ENCODE peak calls at places on chromosome 5, in seven cellular contexts. E, T, R, O, M, D and F are unnamed samples.

GRCh38 chr5:180291234-180291940 is 496 bp downstream of the MAPK9 start:
- DNase-seq in D (peak; percentile 45), R (peak; percentile 12), T (peak; percentile 51), E (peak; percentile 26), M (no peak), O (no peak), F (no peak)

GRCh38 chr5:31860726-31861432 is 221.9 kb downstream of the PDZD2 start:
- DNase-seq in T (no peak), M (no peak), E (no peak), R (no peak), D (no peak), O (peak; percentile 15), F (no peak)

GRCh38 chr5:62509823-62510222 is 68.8 kb upstream of the LRRC70 start:
- DNase-seq in E (no peak), T (no peak), O (peak; percentile 25), D (no peak), R (no peak), M (no peak), F (peak; percentile 59)

GRCh38 chr5:55546991-55547390 is 12.2 kb upstream of the PLPP1 start:
- DNase-seq in M (no peak), T (no peak), E (no peak), O (no peak), D (no peak), R (no peak), F (no peak)

GRCh38 chr5:72140711-72141110 is 33.4 kb downstream of the MAP1B start:
- DNase-seq in T (no peak), D (no peak), M (no peak), E (no peak), R (no peak), O (no peak), F (no peak)

GRCh38 chr5:82986404-82986803 is 90.8 kb downstream of the TMEM167A start:
- DNase-seq in M (no peak), R (no peak), E (no peak), O (no peak), T (no peak), D (no peak), F (no peak)

GRCh38 chr5:54673523-54674225 is 156.1 kb downstream of the SNX18 start:
- DNase-seq in O (peak; percentile 51), R (peak; percentile 93), E (peak; percentile 89), D (no peak), M (peak; percentile 26), T (no peak), F (peak; percentile 81)

GRCh38 chr5:29758986-29759421 is 1434.5 kb upstream of the CDH6 start:
- DNase-seq in E (no peak), M (no peak), D (no peak), R (no peak), T (peak; percentile 39), O (no peak), F (no peak)

GRCh38 chr5:81856948-81857928 is 106.3 kb upstream of the SSBP2 start:
- DNase-seq in E (peak; percentile 76), M (peak; percentile 81), O (peak; percentile 10), T (peak; percentile 69), D (no peak), R (peak; percentile 15), F (peak; percentile 21)

GRCh38 chr5:143557061-143557818 is 153.8 kb upstream of the NR3C1 start:
- DNase-seq in E (no peak), O (peak; percentile 90), T (no peak), R (peak; percentile 71), D (no peak), M (no peak), F (peak; percentile 62)

GRCh38 chr5:178403956-178404600 is 171.5 kb upstream of the PHYKPL start:
- DNase-seq in R (no peak), O (no peak), T (no peak), D (no peak), E (no peak), M (no peak), F (no peak)

GRCh38 chr5:157956271-157956885 is 97.4 kb upstream of the CLINT1 start:
- DNase-seq in R (no peak), T (no peak), E (no peak), O (no peak), D (no peak), M (no peak), F (no peak)

GRCh38 chr5:167877319-167877718 is 414.1 kb upstream of the WWC1 start:
- DNase-seq in D (no peak), M (no peak), O (no peak), T (no peak), R (no peak), E (no peak), F (no peak)

GRCh38 chr5:32543291-32543690 is 42.1 kb upstream of the SUB1 start:
- DNase-seq in E (no peak), M (no peak), D (no peak), O (peak; percentile 69), T (no peak), R (no peak), F (peak; percentile 18)

DNA sequence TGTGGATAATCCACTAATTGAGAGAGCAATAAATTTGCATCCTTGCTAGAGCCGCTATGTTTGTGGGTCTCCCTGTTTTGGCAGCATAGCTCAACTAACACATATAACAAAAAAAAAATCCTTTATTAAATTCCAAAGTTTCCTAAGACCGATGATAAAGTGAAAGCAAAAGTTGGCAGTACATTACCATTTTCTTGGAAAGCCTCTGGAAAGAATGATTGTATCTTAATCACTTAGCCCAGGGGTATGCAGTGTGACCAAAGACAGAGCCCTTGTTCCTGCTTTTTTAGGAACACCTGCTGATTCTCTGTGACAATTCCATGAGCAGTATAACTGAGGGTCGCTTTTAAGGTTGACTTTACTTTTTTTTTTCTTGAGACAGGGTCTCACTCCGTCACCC is 5.4 kb upstream of the IL7R start:
- DNase-seq in D (no peak), O (peak; percentile 46), M (no peak), R (peak; percentile 34), E (no peak), T (no peak), F (peak; percentile 28)
- H3K4me3 ChIP-seq in D (no peak overlapping the region), O (peak overlapping the region; percentile 49), M (peak overlapping the region; percentile 34), R (peak overlapping the region; percentile 30), E (peak overlapping the region; percentile 31), T (no peak overlapping the region), F (no peak overlapping the region)

DNA sequence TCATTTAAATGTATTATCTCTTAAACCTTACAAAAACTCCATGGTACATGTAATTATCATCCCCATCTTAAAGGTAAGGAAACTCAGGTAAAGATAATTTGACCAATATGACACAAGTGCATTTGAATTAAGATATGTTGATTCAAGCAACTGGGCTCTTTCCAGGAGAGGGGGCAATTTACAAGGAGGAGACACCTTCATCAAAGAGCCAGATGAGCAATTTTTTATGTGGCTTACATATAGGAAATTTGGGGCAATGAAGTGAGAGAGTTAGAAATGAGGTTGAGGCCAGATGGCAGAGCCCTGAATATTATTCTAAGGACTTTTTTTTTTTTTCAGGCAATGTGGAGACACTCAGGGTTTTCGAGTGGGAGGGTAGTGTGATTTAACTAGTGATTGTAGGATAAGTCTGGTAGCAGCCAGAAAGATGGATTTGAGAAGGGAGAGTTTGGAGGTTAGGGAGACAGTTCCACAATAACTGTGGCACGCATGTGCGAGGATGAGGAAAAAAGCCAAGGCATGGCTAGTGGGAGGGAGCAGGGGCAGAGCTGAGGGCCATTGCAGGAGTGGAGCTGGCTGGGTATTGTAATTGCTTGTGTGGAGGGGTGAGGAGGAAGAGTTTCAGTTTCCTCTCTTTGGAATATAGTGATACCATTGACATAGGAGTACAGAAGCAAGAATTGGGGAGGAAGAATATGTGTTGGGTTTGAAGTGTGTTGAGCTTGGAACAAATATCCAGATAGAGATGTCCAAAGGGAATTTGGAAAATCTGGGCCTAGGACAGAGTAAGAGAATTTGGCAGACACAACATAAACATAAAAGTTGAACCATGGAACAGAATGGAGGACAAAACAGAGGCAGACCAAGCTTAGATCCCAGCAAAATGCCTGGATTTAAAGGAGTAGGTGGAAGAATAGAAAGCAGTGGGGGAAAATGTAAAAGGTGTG is 72.0 kb downstream of the ACTBL2 start:
- DNase-seq in O (no peak), E (no peak), M (no peak), R (no peak), T (no peak), D (no peak), F (no peak)
- TF ChIP-seq CTCF in O (no peak), E (no peak), M (no peak), R (no peak), T (no peak), D (no peak), F (no peak)

GRCh38 chr5:138140268-138140667 is 1.0 kb upstream of the NME5 start:
- DNase-seq in R (no peak), O (no peak), D (no peak), M (no peak), T (no peak), E (peak; percentile 22), F (no peak)

GRCh38 chr5:138138949-138139775 is at the start of gene NME5:
- DNase-seq in M (peak; percentile 53), D (no peak), O (peak; percentile 80), T (peak; percentile 90), E (peak; percentile 83), R (peak; percentile 80), F (peak; percentile 69)

GRCh38 chr5:138141734-138142133 is 2.5 kb upstream of the NME5 start:
- DNase-seq in T (no peak), M (no peak), D (no peak), E (no peak), R (no peak), O (no peak), F (no peak)

GRCh38 chr5:138139776-138140080 is 500 bp upstream of the NME5 start:
- DNase-seq in T (no peak), D (no peak), R (no peak), E (no peak), O (no peak), M (no peak), F (no peak)
- H3K4me3 ChIP-seq in T (peak overlapping the region; percentile 53), D (no peak overlapping the region), R (no peak overlapping the region), E (peak overlapping the region; percentile 61), O (peak overlapping the region; percentile 82), M (peak overlapping the region; percentile 69), F (no peak overlapping the region)

GRCh38 chr5:103033696-103034095 is 86.2 kb downstream of the GIN1 start:
- DNase-seq in M (no peak), T (no peak), D (no peak), E (no peak), O (no peak), R (no peak), F (no peak)

GRCh38 chr5:103034662-103035392 is 85.1 kb downstream of the GIN1 start:
- DNase-seq in E (no peak), M (no peak), R (no peak), T (no peak), O (no peak), D (no peak), F (no peak)

GRCh38 chr5:103035701-103036100 is 84.2 kb downstream of the GIN1 start:
- DNase-seq in D (no peak), T (no peak), M (no peak), E (no peak), R (no peak), O (no peak), F (no peak)

GRCh38 chr5:103027267-103027666 is 92.7 kb downstream of the GIN1 start:
- DNase-seq in D (no peak), T (no peak), O (no peak), R (no peak), E (no peak), M (no peak), F (no peak)

DNA sequence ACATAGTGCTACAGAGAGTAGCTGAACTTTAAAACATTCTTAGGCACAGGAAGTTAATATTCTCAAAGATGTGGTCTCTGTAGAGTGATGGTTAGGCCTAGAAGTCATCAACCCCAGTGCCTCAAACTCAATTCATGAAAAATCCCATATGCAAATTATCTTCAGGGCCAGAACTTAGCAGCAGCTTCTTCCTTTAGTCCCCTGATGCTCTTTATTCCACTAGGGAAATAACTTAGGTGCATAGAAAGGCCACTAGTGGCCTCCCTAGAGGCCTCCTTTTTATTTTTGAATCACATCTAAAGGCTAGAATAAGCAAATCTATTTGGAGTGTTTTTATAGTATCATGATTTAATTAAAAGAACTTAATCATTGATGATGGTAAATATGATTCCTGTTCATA is 88.3 kb downstream of the GIN1 start:
- DNase-seq in M (no peak), E (no peak), O (no peak), D (peak; percentile 24), R (peak; percentile 40), T (peak; percentile 38), F (peak; percentile 21)
- TF ChIP-seq CTCF in M (no peak), E (no peak), O (peak; percentile 27), D (peak; percentile 29), R (peak; percentile 67), T (no peak), F (peak; percentile 60)